ENCODE peak calls at places on chromosomes 12 and 14, in ten cellular contexts. One of them, this sample, is unnamed.

GRCh38 chr14:105525861-105526780 is at the start of gene TMEM121:
- DNase-seq in activated T-helper 1 cell treated with Interleukin-2 at 50 U/mL for 16 hours: peak
- DNase-seq in globus pallidus: peak
- DNase-seq in erythroblast: peak
- DNase-seq in iris pigment epithelial cell: no peak
- DNase-seq in left cardiac atrium: no peak
- DNase-seq in HepG2: no peak
- DNase-seq in T-helper 9 cell: peak
- DNase-seq in epithelial cell of proximal tubule: no peak
- DNase-seq in fibroblast of mammary gland: no peak
- DNase-seq in this sample: peak

GRCh38 chr12:56836317-56836716 is 73.2 kb downstream of the HSD17B6 start:
- DNase-seq in activated T-helper 1 cell treated with Interleukin-2 at 50 U/mL for 16 hours: no peak
- DNase-seq in globus pallidus: no peak
- DNase-seq in erythroblast: peak
- DNase-seq in iris pigment epithelial cell: peak
- DNase-seq in left cardiac atrium: peak
- DNase-seq in HepG2: no peak
- DNase-seq in T-helper 9 cell: no peak
- DNase-seq in epithelial cell of proximal tubule: peak
- DNase-seq in fibroblast of mammary gland: peak
- DNase-seq in this sample: peak

GRCh38 chr12:17652436-17652835 is 437.6 kb downstream of the RERGL start:
- DNase-seq in activated T-helper 1 cell treated with Interleukin-2 at 50 U/mL for 16 hours: no peak
- DNase-seq in globus pallidus: no peak
- DNase-seq in erythroblast: no peak
- DNase-seq in iris pigment epithelial cell: no peak
- DNase-seq in left cardiac atrium: no peak
- DNase-seq in HepG2: no peak
- DNase-seq in T-helper 9 cell: no peak
- DNase-seq in epithelial cell of proximal tubule: peak
- DNase-seq in fibroblast of mammary gland: no peak
- DNase-seq in this sample: no peak

GRCh38 chr14:66476964-66477363 is 9.2 kb upstream of the CCDC196 start:
- DNase-seq in activated T-helper 1 cell treated with Interleukin-2 at 50 U/mL for 16 hours: no peak
- DNase-seq in globus pallidus: no peak
- DNase-seq in erythroblast: peak
- DNase-seq in iris pigment epithelial cell: peak
- DNase-seq in left cardiac atrium: no peak
- DNase-seq in HepG2: no peak
- DNase-seq in T-helper 9 cell: no peak
- DNase-seq in epithelial cell of proximal tubule: no peak
- DNase-seq in fibroblast of mammary gland: peak
- DNase-seq in this sample: no peak

GRCh38 chr12:32482226-32482625 is 82.9 kb downstream of the FGD4 start:
- DNase-seq in activated T-helper 1 cell treated with Interleukin-2 at 50 U/mL for 16 hours: no peak
- DNase-seq in globus pallidus: no peak
- DNase-seq in erythroblast: no peak
- DNase-seq in iris pigment epithelial cell: peak
- DNase-seq in left cardiac atrium: no peak
- DNase-seq in HepG2: no peak
- DNase-seq in T-helper 9 cell: no peak
- DNase-seq in epithelial cell of proximal tubule: no peak
- DNase-seq in fibroblast of mammary gland: no peak
- DNase-seq in this sample: no peak

GRCh38 chr12:78119351-78119918 is 288.7 kb downstream of the NAV3 start:
- DNase-seq in activated T-helper 1 cell treated with Interleukin-2 at 50 U/mL for 16 hours: no peak
- DNase-seq in globus pallidus: no peak
- DNase-seq in erythroblast: no peak
- DNase-seq in iris pigment epithelial cell: no peak
- DNase-seq in left cardiac atrium: no peak
- DNase-seq in HepG2: no peak
- DNase-seq in T-helper 9 cell: no peak
- DNase-seq in epithelial cell of proximal tubule: no peak
- DNase-seq in fibroblast of mammary gland: no peak
- DNase-seq in this sample: no peak

GRCh38 chr12:131223791-131224567 is 270.3 kb downstream of the ADGRD1 start:
- DNase-seq in activated T-helper 1 cell treated with Interleukin-2 at 50 U/mL for 16 hours: no peak
- DNase-seq in globus pallidus: no peak
- DNase-seq in erythroblast: no peak
- DNase-seq in iris pigment epithelial cell: no peak
- DNase-seq in left cardiac atrium: no peak
- DNase-seq in HepG2: no peak
- DNase-seq in T-helper 9 cell: no peak
- DNase-seq in epithelial cell of proximal tubule: no peak
- DNase-seq in fibroblast of mammary gland: no peak
- DNase-seq in this sample: no peak

GRCh38 chr12:52280796-52281560 is 6.5 kb downstream of the KRT86 start:
- DNase-seq in activated T-helper 1 cell treated with Interleukin-2 at 50 U/mL for 16 hours: no peak
- DNase-seq in globus pallidus: no peak
- DNase-seq in erythroblast: no peak
- DNase-seq in iris pigment epithelial cell: peak
- DNase-seq in left cardiac atrium: peak
- DNase-seq in HepG2: peak
- DNase-seq in T-helper 9 cell: no peak
- DNase-seq in epithelial cell of proximal tubule: peak
- DNase-seq in fibroblast of mammary gland: peak
- DNase-seq in this sample: peak

GRCh38 chr12:127941332-127941731 is 325.6 kb upstream of the TMEM132C start:
- DNase-seq in activated T-helper 1 cell treated with Interleukin-2 at 50 U/mL for 16 hours: no peak
- DNase-seq in globus pallidus: no peak
- DNase-seq in erythroblast: no peak
- DNase-seq in iris pigment epithelial cell: peak
- DNase-seq in left cardiac atrium: no peak
- DNase-seq in HepG2: no peak
- DNase-seq in T-helper 9 cell: no peak
- DNase-seq in epithelial cell of proximal tubule: no peak
- DNase-seq in fibroblast of mammary gland: no peak
- DNase-seq in this sample: no peak

GRCh38 chr12:101298426-101298825 is 18.5 kb downstream of the UTP20 start:
- DNase-seq in activated T-helper 1 cell treated with Interleukin-2 at 50 U/mL for 16 hours: no peak
- DNase-seq in globus pallidus: no peak
- DNase-seq in erythroblast: peak
- DNase-seq in iris pigment epithelial cell: peak
- DNase-seq in left cardiac atrium: no peak
- DNase-seq in HepG2: no peak
- DNase-seq in T-helper 9 cell: no peak
- DNase-seq in epithelial cell of proximal tubule: no peak
- DNase-seq in fibroblast of mammary gland: peak
- DNase-seq in this sample: no peak

GRCh38 chr12:85843606-85844325 is 7.6 kb upstream of the RASSF9 start:
- DNase-seq in activated T-helper 1 cell treated with Interleukin-2 at 50 U/mL for 16 hours: no peak
- DNase-seq in globus pallidus: no peak
- DNase-seq in erythroblast: no peak
- DNase-seq in iris pigment epithelial cell: no peak
- DNase-seq in left cardiac atrium: no peak
- DNase-seq in HepG2: peak
- DNase-seq in T-helper 9 cell: no peak
- DNase-seq in epithelial cell of proximal tubule: no peak
- DNase-seq in fibroblast of mammary gland: no peak
- DNase-seq in this sample: no peak

GRCh38 chr12:12503384-12504078 is 59.1 kb downstream of the DUSP16 start:
- DNase-seq in activated T-helper 1 cell treated with Interleukin-2 at 50 U/mL for 16 hours: no peak
- DNase-seq in globus pallidus: no peak
- DNase-seq in erythroblast: no peak
- DNase-seq in iris pigment epithelial cell: no peak
- DNase-seq in left cardiac atrium: no peak
- DNase-seq in HepG2: no peak
- DNase-seq in T-helper 9 cell: peak
- DNase-seq in epithelial cell of proximal tubule: no peak
- DNase-seq in fibroblast of mammary gland: no peak
- DNase-seq in this sample: no peak

GRCh38 chr14:105069887-105070759 is 4.9 kb upstream of the GPR132 start:
- DNase-seq in activated T-helper 1 cell treated with Interleukin-2 at 50 U/mL for 16 hours: no peak
- DNase-seq in globus pallidus: no peak
- DNase-seq in erythroblast: no peak
- DNase-seq in iris pigment epithelial cell: no peak
- DNase-seq in left cardiac atrium: peak
- DNase-seq in HepG2: no peak
- DNase-seq in T-helper 9 cell: no peak
- DNase-seq in epithelial cell of proximal tubule: no peak
- DNase-seq in fibroblast of mammary gland: peak
- DNase-seq in this sample: no peak

GRCh38 chr12:42679402-42679801 is 89.9 kb upstream of the PRICKLE1 start:
- DNase-seq in activated T-helper 1 cell treated with Interleukin-2 at 50 U/mL for 16 hours: no peak
- DNase-seq in globus pallidus: no peak
- DNase-seq in erythroblast: no peak
- DNase-seq in iris pigment epithelial cell: peak
- DNase-seq in left cardiac atrium: no peak
- DNase-seq in HepG2: no peak
- DNase-seq in T-helper 9 cell: no peak
- DNase-seq in epithelial cell of proximal tubule: no peak
- DNase-seq in fibroblast of mammary gland: peak
- DNase-seq in this sample: no peak

GRCh38 chr12:88958153-88958552 is 377.9 kb upstream of the KITLG start:
- DNase-seq in activated T-helper 1 cell treated with Interleukin-2 at 50 U/mL for 16 hours: no peak
- DNase-seq in globus pallidus: no peak
- DNase-seq in erythroblast: no peak
- DNase-seq in iris pigment epithelial cell: no peak
- DNase-seq in left cardiac atrium: no peak
- DNase-seq in HepG2: peak
- DNase-seq in T-helper 9 cell: no peak
- DNase-seq in epithelial cell of proximal tubule: no peak
- DNase-seq in fibroblast of mammary gland: no peak
- DNase-seq in this sample: no peak

GRCh38 chr14:57199911-57200310 is 68.8 kb downstream of the EXOC5 start:
- DNase-seq in activated T-helper 1 cell treated with Interleukin-2 at 50 U/mL for 16 hours: no peak
- DNase-seq in globus pallidus: no peak
- DNase-seq in erythroblast: no peak
- DNase-seq in iris pigment epithelial cell: peak
- DNase-seq in left cardiac atrium: no peak
- DNase-seq in HepG2: no peak
- DNase-seq in T-helper 9 cell: no peak
- DNase-seq in epithelial cell of proximal tubule: no peak
- DNase-seq in fibroblast of mammary gland: peak
- DNase-seq in this sample: no peak

GRCh38 chr14:89337912-89338311 is 79.1 kb downstream of the FOXN3 start:
- DNase-seq in activated T-helper 1 cell treated with Interleukin-2 at 50 U/mL for 16 hours: no peak
- DNase-seq in globus pallidus: no peak
- DNase-seq in erythroblast: no peak
- DNase-seq in iris pigment epithelial cell: no peak
- DNase-seq in left cardiac atrium: no peak
- DNase-seq in HepG2: no peak
- DNase-seq in T-helper 9 cell: no peak
- DNase-seq in epithelial cell of proximal tubule: no peak
- DNase-seq in fibroblast of mammary gland: peak
- DNase-seq in this sample: no peak

GRCh38 chr14:76947078-76947837 is 81.2 kb downstream of the IRF2BPL start:
- DNase-seq in activated T-helper 1 cell treated with Interleukin-2 at 50 U/mL for 16 hours: peak
- DNase-seq in globus pallidus: peak
- DNase-seq in erythroblast: peak
- DNase-seq in iris pigment epithelial cell: peak
- DNase-seq in left cardiac atrium: peak
- DNase-seq in HepG2: peak
- DNase-seq in T-helper 9 cell: peak
- DNase-seq in epithelial cell of proximal tubule: peak
- DNase-seq in fibroblast of mammary gland: peak
- DNase-seq in this sample: peak

GRCh38 chr14:61420326-61420725 is 98.9 kb downstream of the PRKCH start:
- DNase-seq in activated T-helper 1 cell treated with Interleukin-2 at 50 U/mL for 16 hours: peak
- DNase-seq in globus pallidus: no peak
- DNase-seq in erythroblast: no peak
- DNase-seq in iris pigment epithelial cell: peak
- DNase-seq in left cardiac atrium: no peak
- DNase-seq in HepG2: no peak
- DNase-seq in T-helper 9 cell: no peak
- DNase-seq in epithelial cell of proximal tubule: no peak
- DNase-seq in fibroblast of mammary gland: no peak
- DNase-seq in this sample: peak

GRCh38 chr12:19757317-19757877 is 318.1 kb downstream of the AEBP2 start:
- DNase-seq in activated T-helper 1 cell treated with Interleukin-2 at 50 U/mL for 16 hours: no peak
- DNase-seq in globus pallidus: peak
- DNase-seq in erythroblast: peak
- DNase-seq in iris pigment epithelial cell: peak
- DNase-seq in left cardiac atrium: no peak
- DNase-seq in HepG2: no peak
- DNase-seq in T-helper 9 cell: no peak
- DNase-seq in epithelial cell of proximal tubule: no peak
- DNase-seq in fibroblast of mammary gland: peak
- DNase-seq in this sample: no peak

GRCh38 chr12:52175411-52176350 is 16.1 kb downstream of the KRT80 start:
- DNase-seq in activated T-helper 1 cell treated with Interleukin-2 at 50 U/mL for 16 hours: no peak
- DNase-seq in globus pallidus: no peak
- DNase-seq in erythroblast: no peak
- DNase-seq in iris pigment epithelial cell: peak
- DNase-seq in left cardiac atrium: no peak
- DNase-seq in HepG2: peak
- DNase-seq in T-helper 9 cell: no peak
- DNase-seq in epithelial cell of proximal tubule: no peak
- DNase-seq in fibroblast of mammary gland: no peak
- DNase-seq in this sample: peak

GRCh38 chr12:49648722-49649032 is 25.3 kb downstream of the PRPF40B start:
- DNase-seq in activated T-helper 1 cell treated with Interleukin-2 at 50 U/mL for 16 hours: no peak
- DNase-seq in globus pallidus: no peak
- DNase-seq in erythroblast: no peak
- DNase-seq in iris pigment epithelial cell: no peak
- DNase-seq in left cardiac atrium: no peak
- DNase-seq in HepG2: no peak
- DNase-seq in T-helper 9 cell: no peak
- DNase-seq in epithelial cell of proximal tubule: no peak
- DNase-seq in fibroblast of mammary gland: no peak
- DNase-seq in this sample: no peak

GRCh38 chr12:40693503-40693863 is 1.2 kb downstream of the CNTN1 start:
- DNase-seq in activated T-helper 1 cell treated with Interleukin-2 at 50 U/mL for 16 hours: no peak
- DNase-seq in globus pallidus: peak
- DNase-seq in erythroblast: no peak
- DNase-seq in iris pigment epithelial cell: no peak
- DNase-seq in left cardiac atrium: no peak
- DNase-seq in HepG2: no peak
- DNase-seq in T-helper 9 cell: no peak
- DNase-seq in epithelial cell of proximal tubule: no peak
- DNase-seq in fibroblast of mammary gland: no peak
- DNase-seq in this sample: no peak

GRCh38 chr12:64609543-64610091 is 678 bp upstream of the RASSF3 start:
- DNase-seq in activated T-helper 1 cell treated with Interleukin-2 at 50 U/mL for 16 hours: no peak
- DNase-seq in globus pallidus: peak
- DNase-seq in erythroblast: peak
- DNase-seq in iris pigment epithelial cell: peak
- DNase-seq in left cardiac atrium: no peak
- DNase-seq in HepG2: no peak
- DNase-seq in T-helper 9 cell: no peak
- DNase-seq in epithelial cell of proximal tubule: no peak
- DNase-seq in fibroblast of mammary gland: peak
- DNase-seq in this sample: no peak

GRCh38 chr12:71804505-71804904 is 35.1 kb upstream of the TBC1D15 start:
- DNase-seq in activated T-helper 1 cell treated with Interleukin-2 at 50 U/mL for 16 hours: no peak
- DNase-seq in globus pallidus: no peak
- DNase-seq in erythroblast: peak
- DNase-seq in iris pigment epithelial cell: no peak
- DNase-seq in left cardiac atrium: no peak
- DNase-seq in HepG2: no peak
- DNase-seq in T-helper 9 cell: no peak
- DNase-seq in epithelial cell of proximal tubule: no peak
- DNase-seq in fibroblast of mammary gland: no peak
- DNase-seq in this sample: peak

GRCh38 chr12:48441122-48441521 is 31.2 kb upstream of the ANP32D start:
- DNase-seq in activated T-helper 1 cell treated with Interleukin-2 at 50 U/mL for 16 hours: no peak
- DNase-seq in globus pallidus: no peak
- DNase-seq in erythroblast: no peak
- DNase-seq in iris pigment epithelial cell: peak
- DNase-seq in left cardiac atrium: no peak
- DNase-seq in HepG2: no peak
- DNase-seq in T-helper 9 cell: no peak
- DNase-seq in epithelial cell of proximal tubule: no peak
- DNase-seq in fibroblast of mammary gland: no peak
- DNase-seq in this sample: no peak

GRCh38 chr12:52260351-52261210 is 13.9 kb upstream of the KRT86 start:
- DNase-seq in activated T-helper 1 cell treated with Interleukin-2 at 50 U/mL for 16 hours: no peak
- DNase-seq in globus pallidus: peak
- DNase-seq in erythroblast: no peak
- DNase-seq in iris pigment epithelial cell: peak
- DNase-seq in left cardiac atrium: no peak
- DNase-seq in HepG2: no peak
- DNase-seq in T-helper 9 cell: no peak
- DNase-seq in epithelial cell of proximal tubule: no peak
- DNase-seq in fibroblast of mammary gland: peak
- DNase-seq in this sample: no peak

GRCh38 chr12:64583395-64584172 is 26.7 kb upstream of the RASSF3 start:
- DNase-seq in activated T-helper 1 cell treated with Interleukin-2 at 50 U/mL for 16 hours: no peak
- DNase-seq in globus pallidus: no peak
- DNase-seq in erythroblast: no peak
- DNase-seq in iris pigment epithelial cell: peak
- DNase-seq in left cardiac atrium: no peak
- DNase-seq in HepG2: no peak
- DNase-seq in T-helper 9 cell: no peak
- DNase-seq in epithelial cell of proximal tubule: no peak
- DNase-seq in fibroblast of mammary gland: peak
- DNase-seq in this sample: no peak